ENCODE peak calls at places on chromosomes 11 and 22, in eight cellular contexts. J, I, A, P, N, Y, F and Q are unnamed samples.

GRCh38 chr11:73795925-73796632 is 8.4 kb downstream of the MRPL48 start:
- DNase-seq in J (no peak), I (no peak), A (peak; percentile 26), P (no peak), N (no peak), Y (no peak), F (peak; percentile 35), Q (no peak)

GRCh38 chr11:121479355-121479754 is 26.6 kb upstream of the SORL1-AS1 start:
- DNase-seq in J (no peak), I (no peak), A (peak; percentile 69), P (no peak), N (no peak), Y (no peak), F (no peak), Q (no peak)

GRCh38 chr11:77823775-77824174 is 2.8 kb downstream of the AAMDC start:
- DNase-seq in J (no peak), I (no peak), A (no peak), P (no peak), N (no peak), Y (no peak), F (no peak), Q (no peak)

GRCh38 chr11:36306888-36307287 is 10.8 kb downstream of the PRR5L start:
- DNase-seq in J (no peak), I (peak; percentile 27), A (peak; percentile 66), P (peak; percentile 32), N (peak; percentile 31), Y (no peak), F (no peak), Q (no peak)

GRCh38 chr11:19253149-19253540 is 12.4 kb upstream of the E2F8 start:
- DNase-seq in J (peak; percentile 55), I (no peak), A (no peak), P (no peak), N (no peak), Y (no peak), F (no peak), Q (no peak)

GRCh38 chr22:47169801-47170140 is 407.3 kb downstream of the TBC1D22A start:
- DNase-seq in J (no peak), I (no peak), A (no peak), P (no peak), N (no peak), Y (no peak), F (peak; percentile 13), Q (no peak)

GRCh38 chr11:73518195-73518594 is 79.7 kb downstream of the FAM168A start:
- DNase-seq in J (no peak), I (no peak), A (no peak), P (no peak), N (no peak), Y (no peak), F (no peak), Q (no peak)

GRCh38 chr11:73288873-73289707 is 17.0 kb downstream of the P2RY6 start:
- DNase-seq in J (peak; percentile 58), I (peak; percentile 53), A (peak; percentile 88), P (peak; percentile 76), N (peak; percentile 80), Y (no peak), F (peak; percentile 78), Q (peak; percentile 85)

GRCh38 chr22:37229012-37229804 is 14.9 kb downstream of the RAC2 start:
- DNase-seq in J (no peak), I (peak; percentile 43), A (no peak), P (peak; percentile 33), N (peak; percentile 38), Y (peak; percentile 60), F (no peak), Q (no peak)

GRCh38 chr11:57474017-57474750 is 13.9 kb downstream of the RTN4RL2 start:
- DNase-seq in J (no peak), I (no peak), A (no peak), P (no peak), N (peak; percentile 35), Y (no peak), F (no peak), Q (no peak)

DNA sequence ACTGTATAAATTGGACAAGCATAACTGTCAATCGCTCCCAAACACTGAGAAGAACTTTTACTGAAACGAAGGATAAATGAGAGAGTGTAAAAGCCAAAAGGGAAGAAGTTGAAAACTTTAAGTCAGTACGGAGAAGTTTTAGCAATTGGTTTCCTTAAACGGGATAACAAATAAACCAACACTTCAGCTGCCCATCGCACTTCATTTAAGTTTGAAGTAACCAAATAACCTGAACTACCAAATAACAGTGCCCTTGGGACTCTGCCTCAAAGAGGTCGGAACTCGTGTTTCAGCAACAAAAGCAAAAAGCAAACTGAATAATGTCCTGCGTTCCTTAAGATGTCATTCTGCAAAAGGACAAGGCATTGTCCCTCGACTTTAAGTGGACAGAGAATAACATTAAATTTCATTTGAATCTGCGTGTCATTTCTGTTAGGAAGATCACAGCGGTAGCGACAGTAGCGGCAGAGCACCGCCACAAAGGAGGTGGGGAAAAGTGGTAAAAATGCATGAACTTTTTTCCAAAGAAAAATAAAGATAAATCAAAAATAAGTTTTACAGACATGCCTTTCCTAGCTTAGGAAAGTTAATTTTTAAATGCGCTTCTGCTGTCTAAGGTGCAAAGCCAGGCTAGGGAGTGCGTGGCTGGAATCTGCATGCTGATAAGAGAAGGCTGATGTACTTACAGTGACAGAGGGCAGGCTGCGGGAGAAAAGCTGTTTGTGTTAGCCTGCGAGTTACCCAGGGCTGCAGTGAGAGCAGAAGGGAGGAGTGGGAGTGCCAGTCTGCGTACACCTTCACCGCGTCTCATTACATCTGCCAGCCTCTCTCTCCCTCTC is 126.8 kb upstream of the C11orf58 start:
- DNase-seq in J (no peak), I (no peak), A (peak; percentile 65), P (no peak), N (peak; percentile 30), Y (no peak), F (no peak), Q (no peak)
- H3K4me3 ChIP-seq in J (no peak overlapping the region), I (no peak overlapping the region), A (peak overlapping the region; percentile 57), P (no peak overlapping the region), N (no peak overlapping the region), Y (no peak overlapping the region), F (no peak overlapping the region), Q (no peak overlapping the region)

GRCh38 chr22:24400726-24401596 is 26.4 kb upstream of the ADORA2A start:
- DNase-seq in J (no peak), I (no peak), A (no peak), P (no peak), N (no peak), Y (no peak), F (no peak), Q (peak; percentile 28)
- H3K4me3 ChIP-seq in J (no peak overlapping the region), I (no peak overlapping the region), A (no peak overlapping the region), P (no peak overlapping the region), N (no peak overlapping the region), Y (no peak overlapping the region), F (no peak overlapping the region), Q (no peak overlapping the region)

GRCh38 chr11:104917259-104918112 is 19.2 kb upstream of the CASP12 start:
- DNase-seq in J (no peak), I (no peak), A (no peak), P (no peak), N (no peak), Y (no peak), F (no peak), Q (no peak)

GRCh38 chr11:104916442-104916841 is 18.2 kb upstream of the CASP12 start:
- DNase-seq in J (no peak), I (no peak), A (no peak), P (no peak), N (no peak), Y (no peak), F (no peak), Q (no peak)

GRCh38 chr11:104918113-104918824 is 20.0 kb upstream of the CASP12 start:
- DNase-seq in J (peak; percentile 16), I (no peak), A (no peak), P (peak; percentile 25), N (no peak), Y (no peak), F (no peak), Q (no peak)
- H3K4me3 ChIP-seq in J (no peak overlapping the region), I (no peak overlapping the region), A (no peak overlapping the region), P (peak overlapping the region; percentile 12), N (no peak overlapping the region), Y (peak overlapping the region; percentile 24), F (peak overlapping the region; percentile 30), Q (peak overlapping the region; percentile 59)

GRCh38 chr11:110128161-110128560 is 35.0 kb downstream of the ZC3H12C start:
- DNase-seq in J (no peak), I (no peak), A (peak; percentile 93), P (no peak), N (no peak), Y (peak; percentile 55), F (no peak), Q (no peak)

GRCh38 chr11:110123003-110123402 is 29.8 kb downstream of the ZC3H12C start:
- DNase-seq in J (no peak), I (no peak), A (no peak), P (no peak), N (peak; percentile 16), Y (no peak), F (no peak), Q (no peak)

GRCh38 chr11:110126936-110127335 is 33.7 kb downstream of the ZC3H12C start:
- DNase-seq in J (no peak), I (no peak), A (no peak), P (no peak), N (no peak), Y (no peak), F (no peak), Q (no peak)

GRCh38 chr11:110124605-110125004 is 31.4 kb downstream of the ZC3H12C start:
- DNase-seq in J (no peak), I (no peak), A (no peak), P (no peak), N (no peak), Y (no peak), F (no peak), Q (no peak)

DNA sequence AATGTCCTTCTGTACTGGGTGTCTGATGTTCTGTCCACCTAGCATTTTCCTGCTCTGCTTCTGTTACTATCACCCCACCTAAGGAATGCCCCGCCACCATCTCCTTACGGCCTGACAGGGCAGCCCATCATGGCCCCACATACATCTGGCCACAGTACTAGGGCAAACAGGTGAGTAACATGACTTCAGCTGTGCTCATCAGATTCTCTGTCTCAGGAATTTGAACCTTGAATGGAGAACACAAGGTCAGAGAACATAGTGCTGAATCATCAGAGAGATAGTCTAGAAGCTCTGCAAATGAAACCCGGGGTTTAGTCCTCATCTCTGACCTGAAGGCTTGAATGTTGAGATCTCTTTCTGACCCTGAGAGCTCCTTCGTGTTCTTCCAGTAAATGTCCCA is 32.4 kb downstream of the ZC3H12C start:
- DNase-seq in J (no peak), I (no peak), A (no peak), P (peak; percentile 55), N (peak; percentile 46), Y (no peak), F (no peak), Q (no peak)
- H3K4me3 ChIP-seq in J (no peak overlapping the region), I (no peak overlapping the region), A (no peak overlapping the region), P (no peak overlapping the region), N (no peak overlapping the region), Y (no peak overlapping the region), F (no peak overlapping the region), Q (no peak overlapping the region)